ENCODE peak calls at places on chromosomes 1 and 21, in six cellular contexts. S is IMR-90, D is heart left ventricle, B is Peyer's patch, G is tibial nerve, P is uterus. X is an unnamed sample. For H3K36me3, the result is how much of the 10 kb centered on the place peaks cover.

GRCh38 chr1:53069663-53070327 is 7.8 kb downstream of the PODN start:
- DNase-seq in S (no peak), D (peak), B (peak), G (no peak), P (peak), X (no peak)

GRCh38 chr1:115839706-115840095 is 1.2 kb downstream of the NHLH2 start:
- DNase-seq in S (no peak), D (no peak), B (no peak), G (no peak), P (no peak), X (no peak)

GRCh38 chr21:33780631-33781030 is 135.0 kb downstream of the ATP5PO start:
- DNase-seq in S (peak), D (no peak), B (no peak), G (no peak), P (no peak), X (no peak)

GRCh38 chr1:228793032-228793431 is 57.8 kb downstream of the RHOU start:
- DNase-seq in S (no peak), D (no peak), B (no peak), G (no peak), P (no peak), X (no peak)

GRCh38 chr1:18903313-18903671 is 937 bp upstream of the ALDH4A1 start:
- DNase-seq in S (no peak), D (no peak), B (no peak), G (no peak), P (no peak), X (no peak)

GRCh38 chr1:209643295-209644020 is 8.8 kb downstream of the LAMB3 start:
- DNase-seq in S (no peak), D (peak), B (no peak), G (no peak), P (peak), X (no peak)

GRCh38 chr1:220544901-220545303 is 17.0 kb downstream of the MARK1 start:
- DNase-seq in S (peak), D (no peak), B (no peak), G (no peak), P (no peak), X (no peak)

GRCh38 chr21:26079376-26079775 is 91.2 kb downstream of the APP start:
- DNase-seq in S (peak), D (no peak), B (no peak), G (no peak), P (no peak), X (no peak)

GRCh38 chr1:234911787-234912186 is 216.8 kb downstream of the TOMM20 start:
- DNase-seq in S (no peak), D (peak), B (no peak), G (no peak), P (no peak), X (no peak)

GRCh38 chr21:29490016-29490415 is 191.3 kb downstream of the BACH1 start:
- DNase-seq in S (peak), D (no peak), B (no peak), G (no peak), P (no peak), X (no peak)

GRCh38 chr1:51535006-51535592 is 16.0 kb upstream of the EPS15 start:
- DNase-seq in S (peak), D (peak), B (peak), G (peak), P (peak), X (no peak)

GRCh38 chr1:224486801-224487583 is 52.4 kb upstream of the WDR26 start:
- DNase-seq in S (peak), D (no peak), B (no peak), G (no peak), P (no peak), X (no peak)

GRCh38 chr1:174954686-174955669 is 44.8 kb upstream of the CACYBP start:
- DNase-seq in S (no peak), D (no peak), B (no peak), G (no peak), P (no peak), X (no peak)

GRCh38 chr1:68346192-68346808 is 103.5 kb downstream of the RPE65 start:
- DNase-seq in S (peak), D (no peak), B (no peak), G (no peak), P (no peak), X (no peak)

GRCh38 chr1:57017717-57018116 is 51.9 kb upstream of the C8B start:
- DNase-seq in S (no peak), D (no peak), B (no peak), G (no peak), P (no peak), X (no peak)

GRCh38 chr1:231028676-231029075 is 11.4 kb downstream of the FAM89A start:
- DNase-seq in S (no peak), D (peak), B (no peak), G (no peak), P (no peak), X (no peak)

GRCh38 chr1:109632671-109633346 is 13.2 kb downstream of the AMPD2 start:
- DNase-seq in S (no peak), D (no peak), B (peak), G (peak), P (peak), X (no peak)

GRCh38 chr1:208252126-208252853 is 8.1 kb upstream of the PLXNA2 start:
- DNase-seq in S (no peak), D (peak), B (no peak), G (peak), P (no peak), X (no peak)

GRCh38 chr1:63635681-63636080 is 42.5 kb downstream of the PGM1 start:
- DNase-seq in S (peak), D (no peak), B (no peak), G (peak), P (no peak), X (no peak)

GRCh38 chr1:224212618-224213037 is 29.6 kb downstream of the DEGS1 start:
- DNase-seq in S (no peak), D (no peak), B (peak), G (no peak), P (no peak), X (no peak)

GRCh38 chr1:44108241-44108640 is 10.4 kb upstream of the KLF17 start:
- DNase-seq in S (peak), D (no peak), B (no peak), G (no peak), P (no peak), X (no peak)

GRCh38 chr1:157274698-157275534 is 136.7 kb upstream of the ETV3 start:
- DNase-seq in S (peak), D (no peak), B (no peak), G (no peak), P (peak), X (no peak)

GRCh38 chr1:57061369-57061768 is 95.6 kb upstream of the C8B start:
- DNase-seq in S (peak), D (no peak), B (no peak), G (no peak), P (no peak), X (no peak)

GRCh38 chr1:7383671-7384070 is 387.4 kb upstream of the VAMP3 start:
- DNase-seq in S (no peak), D (no peak), B (peak), G (no peak), P (peak), X (no peak)

GRCh38 chr1:201531551-201532425 is 7.1 kb upstream of the NAV1 start:
- DNase-seq in S (no peak), D (no peak), B (no peak), G (no peak), P (no peak), X (no peak)

GRCh38 chr1:60017831-60018230 is 55.7 kb downstream of the C1orf87 start:
- DNase-seq in S (no peak), D (no peak), B (no peak), G (no peak), P (no peak), X (no peak)

GRCh38 chr1:202162049-202162417 is 1.6 kb upstream of the PTPN7 start:
- DNase-seq in S (no peak), D (no peak), B (peak), G (no peak), P (no peak), X (no peak)

GRCh38 chr1:2383576-2383975 is 7.8 kb downstream of the MORN1 start:
- DNase-seq in S (no peak), D (no peak), B (no peak), G (no peak), P (peak), X (no peak)

GRCh38 chr1:204511366-204511765 is 4.8 kb upstream of the MDM4 start:
- DNase-seq in S (no peak), D (no peak), B (no peak), G (no peak), P (no peak), X (no peak)

GRCh38 chr1:116414364-116414763 is 41.3 kb downstream of the ATP1A1 start:
- DNase-seq in S (no peak), D (no peak), B (no peak), G (no peak), P (no peak), X (no peak)

GRCh38 chr1:43671193-43671592 is 21.2 kb downstream of the KDM4A start:
- DNase-seq in S (no peak), D (no peak), B (no peak), G (no peak), P (no peak), X (no peak)

GRCh38 chr1:237500566-237500965 is 390.2 kb downstream of the ZP4 start:
- DNase-seq in S (no peak), D (no peak), B (no peak), G (no peak), P (no peak), X (no peak)

GRCh38 chr1:85078903-85079302 is 30.6 kb upstream of the MCOLN3 start:
- DNase-seq in S (peak), D (no peak), B (no peak), G (no peak), P (no peak), X (no peak)

GRCh38 chr1:198776602-198777029 is 137.8 kb downstream of the PTPRC start:
- DNase-seq in S (peak), D (peak), B (peak), G (peak), P (peak), X (no peak)

GRCh38 chr1:175188936-175189335 is 3.6 kb downstream of the KIAA0040 start:
- DNase-seq in S (no peak), D (peak), B (peak), G (no peak), P (no peak), X (no peak)

GRCh38 chr1:224521904-224522734 is 87.5 kb upstream of the WDR26 start:
- DNase-seq in S (no peak), D (no peak), B (no peak), G (no peak), P (no peak), X (no peak)

GRCh38 chr1:1371741-1372711 is 3.0 kb downstream of the AURKAIP1 start:
- DNase-seq in S (peak), D (peak), B (peak), G (peak), P (peak), X (no peak)

GRCh38 chr1:196678510-196678884 is 26.7 kb downstream of the CFH start:
- DNase-seq in S (peak), D (no peak), B (no peak), G (no peak), P (no peak), X (no peak)

GRCh38 chr1:19734056-19734455 is 65.7 kb downstream of the TMCO4 start:
- DNase-seq in S (no peak), D (no peak), B (no peak), G (no peak), P (no peak), X (no peak)

GRCh38 chr1:21586222-21586621 is 77.0 kb downstream of the ALPL start:
- DNase-seq in S (no peak), D (no peak), B (no peak), G (no peak), P (no peak), X (no peak)

DNA sequence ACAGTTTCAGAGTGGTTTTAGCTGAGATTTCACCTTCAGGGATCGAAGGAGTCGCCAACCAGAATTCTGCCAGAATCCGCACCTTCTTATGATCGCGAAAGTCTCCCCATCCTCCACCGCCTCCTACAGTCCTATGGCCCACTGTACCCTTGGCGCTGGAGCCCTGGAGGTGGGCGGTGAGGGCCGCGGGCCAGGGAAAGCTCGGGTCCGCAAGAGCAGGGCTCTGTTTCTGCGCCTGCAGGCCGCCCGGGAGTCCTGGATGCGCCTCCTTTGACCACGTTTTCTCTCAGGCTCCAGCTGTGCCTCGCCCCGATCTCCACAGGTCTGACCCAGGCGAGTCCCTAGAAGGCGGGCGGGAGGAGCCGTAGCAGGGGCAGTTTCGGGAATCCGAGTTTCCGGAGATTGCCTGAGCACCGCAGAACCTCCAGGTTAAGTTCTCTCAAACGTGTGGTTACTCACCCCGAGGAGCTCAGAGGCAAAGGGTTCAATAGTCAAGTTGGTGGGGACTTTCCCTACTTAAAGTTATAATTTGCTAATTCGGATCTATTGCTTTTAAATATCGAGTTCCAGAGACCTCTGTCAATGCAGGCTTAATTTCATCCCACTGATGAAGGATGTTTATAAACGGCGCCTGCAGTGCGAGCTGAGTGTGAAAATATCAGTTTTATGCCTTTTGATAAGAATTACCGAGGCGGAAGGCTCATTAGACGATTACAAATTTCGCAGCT is 3.2 kb upstream of the LHX8 start:
- DNase-seq in S (no peak), D (no peak), B (no peak), G (no peak), P (no peak), X (no peak)
- H3K27ac ChIP-seq in S (no peak), D (no peak), B (no peak), G (no peak), P (no peak), X (peak)

DNA sequence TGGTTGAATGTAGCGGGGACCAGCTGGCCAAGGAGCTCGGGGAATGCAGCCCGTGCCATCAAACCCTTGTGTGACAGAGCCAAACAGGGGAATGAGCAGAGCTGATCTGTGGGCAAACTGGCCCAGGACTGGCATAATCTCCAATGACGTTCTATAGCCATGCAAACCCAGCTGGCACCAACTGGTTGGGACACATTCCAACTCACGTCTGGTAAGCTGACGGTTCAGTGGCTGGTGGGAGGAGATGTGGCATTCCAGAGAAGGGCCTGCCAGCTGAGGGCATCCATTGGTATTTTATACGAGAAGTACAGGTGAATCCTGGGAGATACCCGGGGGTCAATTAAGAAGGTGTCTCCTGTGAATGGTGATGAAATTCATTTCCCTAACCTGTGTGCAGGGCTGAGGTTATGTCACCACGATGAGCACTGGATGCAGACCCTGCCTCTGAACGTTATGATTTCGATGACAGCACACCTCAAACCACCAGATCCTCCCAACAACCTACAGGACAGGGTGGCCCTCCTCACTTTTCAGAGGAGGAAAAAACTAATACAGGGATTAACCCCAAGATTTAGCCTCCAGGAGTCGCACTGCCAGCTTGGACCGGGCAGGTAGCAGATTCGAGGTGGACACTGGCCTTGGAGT is 39.0 kb upstream of the RUNX3 start:
- DNase-seq in S (no peak), D (no peak), B (no peak), G (no peak), P (no peak), X (no peak)
- TF ChIP-seq POLR2A in S (no peak), D (no peak), B (no peak), G (no peak), P (no peak), X (no peak)

DNA sequence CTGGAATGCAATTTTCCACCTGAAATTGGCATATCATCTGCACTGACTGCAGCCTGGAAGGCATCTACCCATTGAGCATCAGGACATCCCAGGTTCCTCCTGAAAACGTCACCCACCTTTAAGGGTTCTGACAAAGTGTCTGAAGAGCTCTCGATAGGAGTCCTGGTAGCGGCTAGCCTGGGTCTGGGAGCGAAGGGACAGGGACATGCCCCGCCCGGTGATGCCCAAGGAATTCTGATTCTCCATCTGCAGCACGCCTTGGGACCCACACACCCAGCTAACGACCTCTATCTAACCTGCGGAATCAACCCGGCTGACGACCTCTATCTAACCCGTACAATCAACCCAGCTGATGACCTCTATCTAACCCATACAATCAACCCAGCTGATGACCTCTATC is 13.3 kb upstream of the CCDC27 start:
- DNase-seq in S (no peak), D (no peak), B (no peak), G (no peak), P (no peak), X (no peak)
- H3K36me3 ChIP-seq in S (under half), D (half or more), B (under half), G (half or more), P (under half), X (under half)

DNA sequence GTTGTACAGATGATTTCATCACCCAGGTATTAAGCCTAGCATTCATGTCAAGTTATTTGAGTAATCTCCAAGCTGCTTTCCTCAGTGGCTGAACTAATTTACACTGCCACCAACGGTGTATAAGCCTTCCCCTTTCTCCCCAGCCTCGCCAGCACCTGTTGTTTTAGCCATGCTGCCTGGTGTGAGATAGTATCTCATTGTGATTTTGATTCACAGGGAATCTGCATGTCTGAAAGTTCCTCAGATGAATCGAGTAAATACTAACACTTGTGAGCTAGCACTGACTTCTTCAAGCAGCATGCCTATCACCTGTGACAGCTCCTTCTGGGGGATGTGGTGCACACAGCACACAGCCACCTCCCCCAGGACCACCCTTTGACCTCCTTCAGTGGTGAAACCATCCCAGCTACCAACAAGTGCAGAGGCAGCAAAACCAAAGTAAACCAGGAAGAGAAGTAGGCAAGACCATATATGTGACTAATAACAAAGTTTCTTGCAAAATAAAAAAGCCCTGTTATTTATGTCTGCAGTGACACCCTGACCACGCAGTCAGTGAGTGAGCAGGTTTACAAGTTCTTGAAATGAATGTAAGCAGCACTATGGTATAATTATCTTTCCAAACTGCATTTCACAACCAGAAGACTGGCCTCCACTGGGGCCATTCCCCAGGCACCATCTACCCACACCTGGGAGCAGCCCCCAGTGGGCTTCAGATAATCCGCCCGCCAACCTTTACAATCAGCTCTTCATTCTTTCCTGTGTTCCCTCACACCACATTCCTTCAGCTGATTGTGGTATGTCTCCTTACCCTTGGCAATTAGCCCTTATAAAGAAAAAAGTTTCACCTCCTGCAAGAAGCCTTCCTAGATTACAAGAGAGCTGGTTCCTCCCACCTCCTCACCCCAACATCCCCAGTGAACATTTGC is 173.8 kb downstream of the ETS2 start:
- DNase-seq in S (peak), D (no peak), B (no peak), G (no peak), P (peak), X (no peak)
- H3K27ac ChIP-seq in S (no peak), D (no peak), B (no peak), G (no peak), P (peak), X (no peak)